ENCODE peak calls at places on chromosomes 5 and 9, in four cellular contexts. O is pancreas, R is A549, U is uterus. V is an unnamed sample.

GRCh38 chr9:91395553-91396470 is 27.8 kb downstream of the NFIL3 start:
- DNase-seq in O (no peak), R (no peak), U (no peak), V (no peak)

GRCh38 chr5:145830594-145830993 is 4.5 kb downstream of the PRELID2 start:
- DNase-seq in O (no peak), R (no peak), U (no peak), V (no peak)

GRCh38 chr5:156934450-156935211 is 28.4 kb downstream of the TIMD4 start:
- DNase-seq in O (no peak), R (peak), U (no peak), V (no peak)

GRCh38 chr5:139690385-139691274 is 42.5 kb downstream of the CXXC5 start:
- DNase-seq in O (peak), R (no peak), U (peak), V (no peak)

GRCh38 chr5:178425621-178426068 is 164.5 kb downstream of the COL23A1 start:
- DNase-seq in O (no peak), R (no peak), U (no peak), V (no peak)

GRCh38 chr9:89935115-89935514 is 330.3 kb downstream of the GADD45G start:
- DNase-seq in O (no peak), R (no peak), U (no peak), V (no peak)

GRCh38 chr5:132017738-132018625 is 6.5 kb upstream of the ACSL6 start:
- DNase-seq in O (peak), R (no peak), U (no peak), V (no peak)

GRCh38 chr9:130454096-130454811 is 9.5 kb downstream of the ASS1 start:
- DNase-seq in O (peak), R (no peak), U (no peak), V (no peak)

GRCh38 chr9:128115187-128116103 is 12.1 kb downstream of the PTGES2 start:
- DNase-seq in O (peak), R (no peak), U (peak), V (no peak)

GRCh38 chr5:104170906-104171305 is 608.3 kb upstream of the NUDT12 start:
- DNase-seq in O (no peak), R (no peak), U (no peak), V (no peak)

GRCh38 chr5:177128551-177128976 is 5.0 kb upstream of the NSD1 start:
- DNase-seq in O (no peak), R (no peak), U (no peak), V (no peak)

GRCh38 chr9:32069969-32070368 is 314.5 kb upstream of the ACO1 start:
- DNase-seq in O (no peak), R (no peak), U (no peak), V (no peak)

GRCh38 chr9:32072568-32072967 is 311.9 kb upstream of the ACO1 start:
- DNase-seq in O (no peak), R (no peak), U (no peak), V (no peak)

DNA sequence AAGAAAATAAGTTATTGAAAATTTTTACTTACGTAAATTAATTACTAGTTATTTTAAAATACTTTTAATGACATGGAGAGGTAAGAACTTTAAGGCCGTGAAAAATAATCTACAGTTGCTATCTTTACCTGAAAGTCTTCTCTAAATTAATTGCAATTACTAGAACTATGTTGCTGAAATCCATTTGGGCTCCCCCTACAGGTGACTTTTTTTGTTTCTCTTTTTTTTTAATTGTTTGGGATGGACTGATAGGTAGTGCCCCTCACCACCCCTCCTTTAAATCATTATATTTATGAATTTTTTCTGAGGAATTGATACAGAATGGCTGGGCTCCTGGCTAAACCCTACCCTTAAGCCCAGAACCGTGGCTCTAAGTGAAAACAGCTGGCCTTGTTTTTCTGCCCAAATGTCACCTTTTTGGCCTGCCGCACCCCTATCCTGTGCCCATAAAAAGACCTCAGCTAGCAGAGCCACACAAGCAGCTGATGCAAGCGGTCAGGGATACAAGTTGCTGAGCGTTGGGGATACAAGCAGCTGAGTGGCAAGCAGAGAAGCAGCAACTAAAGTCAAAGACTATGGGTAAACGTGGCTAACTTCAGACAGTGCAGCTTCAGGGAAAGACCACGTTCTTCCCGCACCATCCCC is 315.2 kb upstream of the ACO1 start:
- DNase-seq in O (no peak), R (no peak), U (no peak), V (no peak)
- TF ChIP-seq CTCF in O (no peak), R (peak), U (no peak), V (no peak)

GRCh38 chr5:134917070-134917831 is 12.3 kb downstream of the PCBD2 start:
- DNase-seq in O (no peak), R (no peak), U (no peak), V (no peak)
- TF ChIP-seq CTCF in O (no peak), R (peak), U (no peak), V (no peak)

GRCh38 chr9:132671620-132672412 is 1.6 kb downstream of the GTF3C4 start:
- DNase-seq in O (no peak), R (no peak), U (no peak), V (no peak)

GRCh38 chr9:132669329-132669635 is 501 bp downstream of the DDX31 start:
- DNase-seq in O (no peak), R (no peak), U (no peak), V (no peak)

GRCh38 chr9:132670816-132671371 is 630 bp downstream of the GTF3C4 start:
- DNase-seq in O (peak), R (peak), U (peak), V (no peak)

GRCh38 chr9:132670359-132670815 is at the start of gene GTF3C4:
- DNase-seq in O (peak), R (peak), U (peak), V (peak)

GRCh38 chr9:132669636-132670358 is at the start of gene DDX31:
- DNase-seq in O (peak), R (peak), U (peak), V (peak)
- TF ChIP-seq CTCF in O (no peak), R (no peak), U (no peak), V (no peak)

GRCh38 chr9:15231788-15232635 is 75.0 kb downstream of the TTC39B start:
- DNase-seq in O (no peak), R (peak), U (no peak), V (no peak)
- TF ChIP-seq CTCF in O (peak), R (peak), U (no peak), V (no peak)

GRCh38 chr5:140796718-140797095 is 2.1 kb downstream of the PCDHA2 start:
- DNase-seq in O (peak), R (no peak), U (no peak), V (no peak)

GRCh38 chr5:140800816-140801493 is at the start of gene PCDHA3:
- DNase-seq in O (no peak), R (peak), U (no peak), V (no peak)

GRCh38 chr5:140794594-140795258 is at the start of gene PCDHA2:
- DNase-seq in O (no peak), R (peak), U (no peak), V (no peak)

GRCh38 chr5:140791111-140791510 is 3.5 kb upstream of the PCDHA2 start:
- DNase-seq in O (no peak), R (no peak), U (no peak), V (no peak)

DNA sequence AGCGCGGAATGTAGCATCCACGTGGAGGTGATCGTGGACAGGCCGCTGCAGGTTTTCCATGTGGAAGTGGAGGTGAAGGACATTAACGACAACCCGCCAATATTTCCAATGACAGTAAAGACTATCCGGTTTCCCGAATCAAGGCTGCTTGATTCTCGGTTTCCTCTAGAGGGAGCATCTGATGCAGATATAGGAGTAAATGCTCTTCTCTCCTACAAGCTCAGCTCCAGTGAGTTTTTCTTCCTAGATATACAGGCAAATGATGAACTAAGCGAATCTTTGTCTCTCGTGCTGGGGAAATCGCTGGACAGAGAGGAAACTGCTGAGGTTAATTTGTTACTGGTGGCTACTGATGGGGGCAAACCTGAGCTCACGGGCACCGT is 598 bp downstream of the PCDHA2 start:
- DNase-seq in O (no peak), R (peak), U (no peak), V (no peak)
- TF ChIP-seq CTCF in O (no peak), R (no peak), U (no peak), V (no peak)